ENCODE peak calls at places on chromosomes 5 and 9, in four cellular contexts. W, K, U and Y are unnamed samples. For H3K4me1, the result is how much of the 10 kb centered on the place peaks cover.

GRCh38 chr9:36742264-36742663 is 169.6 kb downstream of the MELK start:
- DNase-seq in U (no peak), K (no peak), W (no peak), Y (no peak)

GRCh38 chr5:65822696-65823095 is 100.7 kb downstream of the NLN start:
- DNase-seq in W (no peak), K (no peak), U (no peak), Y (no peak)

GRCh38 chr9:110752766-110753165 is 84.2 kb downstream of the MUSK start:
- DNase-seq in K (no peak), U (no peak), W (peak), Y (no peak)

GRCh38 chr5:181167814-181168488 is 20.6 kb downstream of the OR2V2 start:
- DNase-seq in K (no peak), U (no peak), W (no peak), Y (no peak)

GRCh38 chr9:134391319-134392231 is 65.3 kb downstream of the RXRA start:
- DNase-seq in K (no peak), U (peak), W (no peak), Y (peak)

GRCh38 chr5:150706776-150707390 is 6.0 kb upstream of the RBM22 start:
- DNase-seq in K (no peak), W (no peak), U (no peak), Y (no peak)

GRCh38 chr5:92574023-92574422 is 1007.0 kb downstream of the NR2F1-AS1 start:
- DNase-seq in W (no peak), U (no peak), K (no peak), Y (no peak)

GRCh38 chr9:96726946-96727345 is 50.9 kb downstream of the ZNF510 start:
- DNase-seq in U (no peak), W (no peak), K (no peak), Y (no peak)

GRCh38 chr5:108727154-108727638 is 20.5 kb upstream of the FER start:
- DNase-seq in U (no peak), K (no peak), W (peak), Y (no peak)

GRCh38 chr5:178234753-178235599 is 2.4 kb upstream of the PHYKPL start:
- DNase-seq in U (peak), K (peak), W (peak), Y (peak)

GRCh38 chr5:80109549-80110478 is 74.7 kb downstream of the THBS4 start:
- DNase-seq in K (no peak), W (no peak), U (no peak), Y (no peak)

GRCh38 chr5:180198208-180198607 is 10.8 kb downstream of the RASGEF1C start:
- DNase-seq in K (no peak), W (no peak), U (no peak), Y (no peak)

GRCh38 chr5:131795879-131796792 is 681 bp downstream of the FNIP1 start:
- DNase-seq in W (peak), U (peak), K (peak), Y (peak)

DNA sequence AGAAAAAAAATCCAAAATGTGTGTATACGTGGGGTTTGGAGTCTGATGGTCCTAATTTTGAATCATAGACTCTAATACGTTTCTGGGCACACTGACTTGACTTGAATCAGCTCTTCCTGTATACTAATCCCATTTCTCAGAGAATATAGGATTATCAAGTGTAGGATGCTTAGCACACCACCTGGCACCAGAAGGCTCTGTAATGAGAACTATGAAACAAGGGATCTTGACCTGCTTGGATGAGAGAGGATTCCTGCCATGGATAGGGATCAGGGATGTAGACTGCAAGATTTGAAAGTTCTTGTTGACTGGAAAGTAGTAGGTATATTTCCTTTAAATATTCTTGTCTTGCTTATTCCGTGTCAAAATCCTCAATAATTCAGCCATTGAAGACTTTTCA is 7.8 kb downstream of the HSPA4 start:
- DNase-seq in K (no peak), W (no peak), U (no peak), Y (no peak)
- H3K4me1 ChIP-seq in K (under half), W (under half), U (under half), Y (under half)

GRCh38 chr9:77647659-77648457 is at the start of gene GNA14:
- DNase-seq in K (no peak), W (no peak), U (no peak), Y (no peak)
- H3K27ac ChIP-seq in K (no peak), W (no peak), U (no peak), Y (no peak)

GRCh38 chr9:113503131-113503541 is 39.6 kb downstream of the RGS3 start:
- DNase-seq in K (no peak), W (no peak), U (no peak), Y (no peak)
- H3K4me3 ChIP-seq in K (no peak), W (no peak), U (no peak), Y (no peak)

DNA sequence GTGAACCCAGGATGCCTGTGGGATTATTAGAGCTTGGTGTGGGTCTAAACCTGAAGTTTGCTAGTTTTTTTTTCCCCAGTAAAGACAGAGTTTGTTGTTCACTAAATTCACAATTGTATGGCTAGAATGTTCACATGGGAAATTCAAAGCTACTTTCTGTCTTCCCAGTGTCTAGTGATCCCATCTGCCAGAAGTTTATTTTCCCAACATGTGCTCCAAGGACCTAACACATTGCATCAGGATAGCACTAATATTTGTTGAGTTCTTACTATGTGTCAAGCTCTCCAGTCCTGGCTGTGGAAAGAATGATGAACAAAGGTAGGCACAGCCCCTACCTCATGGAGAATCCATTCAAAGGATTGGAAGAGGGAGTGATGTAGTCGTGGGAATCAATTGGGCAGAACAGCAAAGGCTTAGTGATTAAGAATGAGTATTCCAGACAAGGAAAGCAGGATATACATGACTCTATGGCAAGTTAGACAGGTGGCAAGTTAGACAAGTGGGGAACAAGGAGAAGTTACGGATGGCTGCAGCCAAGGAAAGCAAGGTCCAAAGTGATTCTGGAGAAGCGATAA is 521.5 kb upstream of the WWC1 start:
- DNase-seq in W (no peak), K (no peak), U (no peak), Y (no peak)
- H3K4me1 ChIP-seq in W (under half), K (under half), U (under half), Y (under half)

GRCh38 chr5:45521067-45521466 is 175.1 kb downstream of the HCN1 start:
- DNase-seq in W (peak), K (no peak), U (no peak), Y (no peak)
- H3K27ac ChIP-seq in W (no peak), K (no peak), U (no peak), Y (no peak)

DNA sequence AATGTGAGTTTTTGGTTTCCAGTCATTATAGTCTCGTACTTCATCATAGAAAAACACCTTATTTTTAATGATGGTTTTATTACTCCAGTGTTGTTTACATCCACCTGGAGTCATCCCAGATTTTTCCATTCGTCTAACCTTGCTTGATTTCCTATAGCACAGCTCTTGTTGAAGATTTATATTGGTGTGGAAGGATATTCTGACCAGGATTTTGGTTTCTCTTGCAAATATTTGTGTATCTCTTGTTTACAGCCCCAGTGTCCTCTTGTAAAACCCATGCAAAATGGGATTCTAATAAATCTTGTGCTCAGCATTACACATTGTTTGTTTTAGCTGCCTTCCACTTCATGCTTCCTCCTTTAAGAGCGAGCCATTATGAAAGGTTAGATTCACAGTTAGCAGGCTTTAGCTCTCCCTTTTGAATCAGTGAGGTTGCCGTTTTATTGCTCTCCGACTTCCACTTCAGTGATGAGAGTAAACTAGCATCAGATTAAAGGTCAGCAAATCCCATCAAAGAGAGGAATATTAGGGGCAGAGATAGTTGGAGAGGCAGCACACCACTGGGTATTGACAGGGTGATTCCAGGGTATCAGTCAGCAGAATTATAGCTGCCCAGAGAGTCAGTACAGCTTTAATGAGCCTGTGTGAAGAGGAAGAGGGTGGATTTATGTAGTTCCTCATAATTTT is 157.1 kb downstream of the PBX3 start:
- DNase-seq in W (peak), K (no peak), U (no peak), Y (no peak)
- H3K4me3 ChIP-seq in W (no peak), K (no peak), U (no peak), Y (no peak)

GRCh38 chr5:32127759-32128158 is 46.4 kb downstream of the GOLPH3 start:
- DNase-seq in U (no peak), K (no peak), W (no peak), Y (no peak)

GRCh38 chr5:32131604-32132003 is 42.5 kb downstream of the GOLPH3 start:
- DNase-seq in K (no peak), U (no peak), W (no peak), Y (no peak)

GRCh38 chr5:32130865-32131264 is 43.3 kb downstream of the GOLPH3 start:
- DNase-seq in K (no peak), W (no peak), U (no peak), Y (no peak)

GRCh38 chr5:32126691-32127090 is 47.4 kb downstream of the GOLPH3 start:
- DNase-seq in U (no peak), W (peak), K (no peak), Y (no peak)

GRCh38 chr5:32129074-32129598 is 45.0 kb downstream of the GOLPH3 start:
- DNase-seq in K (no peak), W (no peak), U (no peak), Y (no peak)
- H3K4me1 ChIP-seq in K (under half), W (under half), U (under half), Y (under half)

GRCh38 chr9:91275641-91276040 is 86.1 kb downstream of the AUH start:
- DNase-seq in U (no peak), K (no peak), W (no peak), Y (no peak)

GRCh38 chr9:91276513-91276912 is 85.2 kb downstream of the AUH start:
- DNase-seq in U (no peak), W (no peak), K (no peak), Y (no peak)

GRCh38 chr9:91279296-91280204 is 82.2 kb downstream of the AUH start:
- DNase-seq in U (no peak), K (no peak), W (no peak), Y (no peak)

GRCh38 chr9:91274950-91275349 is 86.8 kb downstream of the AUH start:
- DNase-seq in K (no peak), U (no peak), W (no peak), Y (no peak)

GRCh38 chr9:91273853-91274552 is 87.7 kb downstream of the AUH start:
- DNase-seq in U (no peak), K (no peak), W (peak), Y (no peak)
- H3K27ac ChIP-seq in U (no peak), K (no peak), W (no peak), Y (no peak)

DNA sequence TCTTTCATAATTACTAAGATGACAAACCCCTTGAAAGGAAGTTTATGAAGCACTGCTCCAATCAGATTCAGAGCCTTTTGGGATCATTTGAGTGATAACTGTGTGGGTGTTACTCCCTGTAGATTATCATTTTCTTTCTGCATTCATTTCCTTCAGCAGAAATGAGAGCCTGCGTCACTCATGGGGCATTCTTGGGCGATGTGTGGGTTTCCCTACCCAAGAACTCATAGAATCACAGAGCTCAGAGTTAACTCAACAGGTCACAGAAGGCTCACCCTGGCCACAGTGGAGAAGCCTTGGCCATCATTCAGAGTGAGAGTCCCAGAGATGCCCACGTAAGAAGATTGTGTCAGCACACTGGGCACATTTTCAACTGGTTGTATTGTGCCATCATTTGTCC is 401.9 kb downstream of the TLE4 start:
- DNase-seq in U (no peak), W (no peak), K (no peak), Y (no peak)
- H3K4me3 ChIP-seq in U (no peak), W (no peak), K (no peak), Y (no peak)